ENCODE peak calls at places on chromosomes 13 and 19, in six cellular contexts. K is coronary artery; C is stimulated activated CD4-positive, alpha-beta T cell treated with anti-CD3 and anti-CD28 coated beads, TNF-alpha, amount 100 ng/mL, for 48 hours; H is cardiac muscle cell; U is HEK293T; A is right atrium auricular region. G is an unnamed sample.

GRCh38 chr13:32938907-32939306 is 77.3 kb upstream of the KL start:
- DNase-seq in H (peak; percentile 45), A (no peak), K (no peak), C (no peak), U (no peak), G (no peak)

GRCh38 chr19:48686103-48686502 is 9.7 kb upstream of the FUT2 start:
- DNase-seq in U (no peak), C (no peak), K (no peak), A (no peak), H (no peak), G (no peak)

GRCh38 chr13:28574617-28575142 is 79.8 kb upstream of the FLT1 start:
- DNase-seq in A (peak; percentile 70), C (peak; percentile 31), K (no peak), H (peak; percentile 92), U (no peak), G (no peak)

GRCh38 chr13:112963641-112964040 is 5.4 kb upstream of the MCF2L start:
- DNase-seq in H (no peak), A (no peak), U (no peak), C (no peak), K (no peak), G (peak; percentile 43)

GRCh38 chr19:20558011-20558410 is 7.6 kb downstream of the ZNF737 start:
- DNase-seq in A (no peak), U (no peak), C (no peak), K (no peak), H (no peak), G (no peak)

GRCh38 chr13:46126552-46127171 is 21.8 kb upstream of the CPB2 start:
- DNase-seq in A (no peak), C (peak; percentile 51), U (peak; percentile 77), H (peak; percentile 85), K (no peak), G (peak; percentile 86)

GRCh38 chr13:97142452-97142851 is 79.7 kb upstream of the MBNL2 start:
- DNase-seq in C (no peak), K (no peak), H (peak; percentile 56), A (no peak), U (no peak), G (no peak)

GRCh38 chr13:95644611-95645052 is at the start of gene DZIP1:
- DNase-seq in A (peak; percentile 84), U (peak; percentile 84), C (peak; percentile 21), K (peak; percentile 87), H (peak; percentile 91), G (no peak)

GRCh38 chr13:27353166-27353583 is 71.2 kb upstream of the GTF3A start:
- DNase-seq in U (no peak), K (no peak), H (peak; percentile 37), C (peak; percentile 35), A (no peak), G (peak; percentile 73)

GRCh38 chr19:49430678-49431329 is 5.6 kb downstream of the GFY start:
- DNase-seq in U (peak; percentile 50), H (no peak), C (no peak), K (no peak), A (no peak), G (no peak)

GRCh38 chr19:5031231-5032100 is 62.6 kb downstream of the KDM4B start:
- DNase-seq in A (peak; percentile 86), C (peak; percentile 64), U (peak; percentile 92), H (peak; percentile 80), K (peak; percentile 84), G (peak; percentile 92)